ENCODE peak calls at places on chromosomes 7 and 10, in nine cellular contexts. D is adrenal gland, C is AG08396, V is GM04503, L is fibroblast of mammary gland, O is Peyer's patch, R is NCI-H2029, A is NCI-H187, Q is astrocyte. F is an unnamed sample.

GRCh38 chr10:92598321-92598720 is 5.4 kb downstream of the KIF11 start:
- DNase-seq in D (no peak), C (no peak), V (no peak), L (peak; percentile 86), O (no peak), R (no peak), A (no peak), Q (no peak), F (no peak)

GRCh38 chr10:16919076-16919972 is 102.1 kb upstream of the RSU1 start:
- DNase-seq in D (no peak), C (no peak), V (no peak), L (no peak), O (no peak), R (no peak), A (no peak), Q (no peak), F (no peak)

GRCh38 chr7:66666313-66666952 is 37.8 kb downstream of the KCTD7 start:
- DNase-seq in D (no peak), C (no peak), V (no peak), L (no peak), O (no peak), R (no peak), A (no peak), Q (no peak), F (no peak)

GRCh38 chr10:122062831-122063674 is 74.1 kb downstream of the TACC2 start:
- DNase-seq in D (peak; percentile 77), C (peak; percentile 86), V (peak; percentile 62), L (peak; percentile 92), O (peak; percentile 84), R (peak; percentile 71), A (peak; percentile 24), Q (peak; percentile 82), F (peak; percentile 32)

GRCh38 chr10:125097409-125098070 is 62.8 kb downstream of the CTBP2 start:
- DNase-seq in D (no peak), C (no peak), V (no peak), L (no peak), O (no peak), R (no peak), A (no peak), Q (no peak), F (no peak)

GRCh38 chr10:34526186-34526585 is 288.9 kb downstream of the PARD3 start:
- DNase-seq in D (no peak), C (peak; percentile 5), V (no peak), L (peak; percentile 52), O (no peak), R (no peak), A (no peak), Q (peak; percentile 70), F (no peak)

GRCh38 chr7:144023171-144023827 is 23.2 kb downstream of the OR6B1 start:
- DNase-seq in D (no peak), C (no peak), V (no peak), L (no peak), O (no peak), R (no peak), A (no peak), Q (no peak), F (no peak)

GRCh38 chr7:91344248-91344647 is 80.0 kb downstream of the FZD1 start:
- DNase-seq in D (no peak), C (no peak), V (no peak), L (no peak), O (no peak), R (no peak), A (no peak), Q (no peak), F (no peak)

GRCh38 chr7:8151161-8151560 is 110.8 kb downstream of the ICA1 start:
- DNase-seq in D (no peak), C (no peak), V (no peak), L (no peak), O (no peak), R (no peak), A (no peak), Q (no peak), F (no peak)

GRCh38 chr7:155961241-155962190 is 149.3 kb upstream of the SHH start:
- DNase-seq in D (no peak), C (no peak), V (no peak), L (peak; percentile 25), O (peak; percentile 65), R (peak; percentile 5), A (peak; percentile 90), Q (peak; percentile 97), F (no peak)

GRCh38 chr10:23755557-23755956 is 316.7 kb downstream of the OTUD1 start:
- DNase-seq in D (no peak), C (no peak), V (no peak), L (no peak), O (no peak), R (no peak), A (no peak), Q (no peak), F (no peak)

GRCh38 chr10:97319671-97320479 is 804 bp downstream of the FRAT1 start:
- DNase-seq in D (peak; percentile 55), C (peak; percentile 40), V (no peak), L (peak; percentile 14), O (peak; percentile 78), R (no peak), A (no peak), Q (no peak), F (no peak)

GRCh38 chr10:42850931-42851330 is 68.3 kb downstream of the BMS1 start:
- DNase-seq in D (no peak), C (no peak), V (no peak), L (no peak), O (no peak), R (no peak), A (no peak), Q (no peak), F (no peak)

GRCh38 chr7:68547794-68548193 is 1050.5 kb upstream of the AUTS2 start:
- DNase-seq in D (no peak), C (no peak), V (no peak), L (no peak), O (no peak), R (no peak), A (peak; percentile 43), Q (no peak), F (no peak)

GRCh38 chr7:137873524-137873923 is 26.8 kb upstream of the DGKI start:
- DNase-seq in D (no peak), C (no peak), V (peak; percentile 76), L (peak; percentile 86), O (no peak), R (no peak), A (no peak), Q (peak; percentile 86), F (no peak)

GRCh38 chr7:20241491-20242261 is 24.5 kb upstream of the MACC1 start:
- DNase-seq in D (no peak), C (no peak), V (peak; percentile 98), L (no peak), O (no peak), R (no peak), A (peak; percentile 63), Q (peak; percentile 99), F (no peak)

GRCh38 chr7:39526676-39527075 is 39.5 kb upstream of the YAE1 start:
- DNase-seq in D (no peak), C (no peak), V (no peak), L (no peak), O (no peak), R (no peak), A (no peak), Q (no peak), F (no peak)

GRCh38 chr10:94224656-94225055 is 138.1 kb downstream of the NOC3L start:
- DNase-seq in D (no peak), C (peak; percentile 26), V (no peak), L (peak; percentile 81), O (no peak), R (no peak), A (no peak), Q (peak; percentile 58), F (no peak)

GRCh38 chr7:73894851-73895441 is 34.0 kb downstream of the TMEM270 start:
- DNase-seq in D (no peak), C (peak; percentile 94), V (peak; percentile 96), L (peak; percentile 98), O (no peak), R (no peak), A (no peak), Q (peak; percentile 95), F (peak; percentile 32)

GRCh38 chr10:126278846-126279245 is 109.4 kb downstream of the ADAM12 start:
- DNase-seq in D (no peak), C (no peak), V (no peak), L (peak; percentile 63), O (no peak), R (no peak), A (no peak), Q (peak; percentile 87), F (no peak)

GRCh38 chr10:266974-267425 is 131.7 kb downstream of the ZMYND11 start:
- DNase-seq in D (no peak), C (peak; percentile 18), V (no peak), L (peak; percentile 41), O (no peak), R (no peak), A (no peak), Q (peak; percentile 38), F (no peak)

GRCh38 chr7:77525231-77525630 is 11.9 kb upstream of the PTPN12 start:
- DNase-seq in D (no peak), C (peak; percentile 51), V (no peak), L (peak; percentile 59), O (no peak), R (no peak), A (no peak), Q (peak; percentile 14), F (no peak)

GRCh38 chr7:33813331-33813730 is 92.0 kb upstream of the BMPER start:
- DNase-seq in D (no peak), C (no peak), V (no peak), L (peak; percentile 14), O (no peak), R (no peak), A (no peak), Q (peak; percentile 75), F (no peak)

F was measured in omental fat pad.